ENCODE peak calls at places on chromosome 18, in six cellular contexts. V is Panc1; Z is DND-41; A is lung; L is CD8-positive, alpha-beta T cell; D is HCT116. Q is an unnamed sample. For H3K36me3, the result is how much of the 10 kb centered on the place peaks cover.

GRCh38 chr18:45830917-45831316 is 5.4 kb downstream of the SIGLEC15 start:
- DNase-seq in V (no peak), Z (no peak), A (no peak), L (no peak), D (no peak), Q (no peak)

GRCh38 chr18:75209952-75210261 is 690 bp upstream of the TSHZ1 start:
- DNase-seq in V (no peak), Z (no peak), A (no peak), L (no peak), D (no peak), Q (no peak)

GRCh38 chr18:77376043-77376732 is 126.5 kb downstream of the GALR1 start:
- DNase-seq in V (no peak), Z (no peak), A (no peak), L (no peak), D (no peak), Q (no peak)

GRCh38 chr18:4704766-4705165 is 249.7 kb upstream of the DLGAP1 start:
- DNase-seq in V (no peak), Z (no peak), A (no peak), L (no peak), D (no peak), Q (no peak)

GRCh38 chr18:59861963-59862819 is 37.6 kb upstream of the PMAIP1 start:
- DNase-seq in V (no peak), Z (peak), A (no peak), L (no peak), D (no peak), Q (no peak)

GRCh38 chr18:8987250-8987649 is 115.2 kb upstream of the NDUFV2 start:
- DNase-seq in V (no peak), Z (no peak), A (no peak), L (no peak), D (no peak), Q (no peak)

GRCh38 chr18:9968081-9968848 is 54.4 kb downstream of the VAPA start:
- DNase-seq in V (no peak), Z (no peak), A (no peak), L (no peak), D (no peak), Q (no peak)

GRCh38 chr18:29028560-29028959 is 851.6 kb upstream of the CDH2 start:
- DNase-seq in V (no peak), Z (no peak), A (no peak), L (no peak), D (no peak), Q (no peak)

GRCh38 chr18:79601234-79601633 is 78.4 kb upstream of the CTDP1 start:
- DNase-seq in V (no peak), Z (no peak), A (no peak), L (no peak), D (no peak), Q (no peak)

GRCh38 chr18:79318142-79318673 is 77.5 kb upstream of the NFATC1 start:
- DNase-seq in V (no peak), Z (peak), A (no peak), L (no peak), D (no peak), Q (no peak)

GRCh38 chr18:54528942-54529376 is 62.1 kb upstream of the DYNAP start:
- DNase-seq in V (no peak), Z (no peak), A (no peak), L (no peak), D (no peak), Q (no peak)

GRCh38 chr18:79380816-79381806 is 14.6 kb upstream of the NFATC1 start:
- DNase-seq in V (no peak), Z (peak), A (peak), L (peak), D (no peak), Q (no peak)

GRCh38 chr18:70263336-70263735 is 25.5 kb upstream of the SOCS6 start:
- DNase-seq in V (no peak), Z (no peak), A (no peak), L (no peak), D (no peak), Q (no peak)

GRCh38 chr18:79531926-79532689 is 136.4 kb downstream of the NFATC1 start:
- DNase-seq in V (no peak), Z (no peak), A (no peak), L (no peak), D (no peak), Q (no peak)

GRCh38 chr18:46401486-46402115 is 255.4 kb downstream of the LOXHD1 start:
- DNase-seq in V (no peak), Z (no peak), A (no peak), L (no peak), D (no peak), Q (no peak)

GRCh38 chr18:77366725-77367641 is 117.3 kb downstream of the GALR1 start:
- DNase-seq in V (no peak), Z (no peak), A (no peak), L (no peak), D (no peak), Q (peak)

GRCh38 chr18:23003289-23003688 is 70.2 kb downstream of the RBBP8 start:
- DNase-seq in V (no peak), Z (no peak), A (no peak), L (no peak), D (no peak), Q (no peak)

GRCh38 chr18:40926679-40927078 is 1028.4 kb upstream of the PIK3C3 start:
- DNase-seq in V (no peak), Z (no peak), A (no peak), L (no peak), D (no peak), Q (no peak)

GRCh38 chr18:44973282-44973681 is 292.6 kb downstream of the SETBP1 start:
- DNase-seq in V (no peak), Z (peak), A (no peak), L (no peak), D (no peak), Q (no peak)

GRCh38 chr18:136433-136832 is 21.9 kb upstream of the USP14 start:
- DNase-seq in V (no peak), Z (peak), A (no peak), L (no peak), D (no peak), Q (no peak)

GRCh38 chr18:9919564-9920232 is 5.9 kb downstream of the VAPA start:
- DNase-seq in V (no peak), Z (no peak), A (no peak), L (no peak), D (no peak), Q (no peak)

DNA sequence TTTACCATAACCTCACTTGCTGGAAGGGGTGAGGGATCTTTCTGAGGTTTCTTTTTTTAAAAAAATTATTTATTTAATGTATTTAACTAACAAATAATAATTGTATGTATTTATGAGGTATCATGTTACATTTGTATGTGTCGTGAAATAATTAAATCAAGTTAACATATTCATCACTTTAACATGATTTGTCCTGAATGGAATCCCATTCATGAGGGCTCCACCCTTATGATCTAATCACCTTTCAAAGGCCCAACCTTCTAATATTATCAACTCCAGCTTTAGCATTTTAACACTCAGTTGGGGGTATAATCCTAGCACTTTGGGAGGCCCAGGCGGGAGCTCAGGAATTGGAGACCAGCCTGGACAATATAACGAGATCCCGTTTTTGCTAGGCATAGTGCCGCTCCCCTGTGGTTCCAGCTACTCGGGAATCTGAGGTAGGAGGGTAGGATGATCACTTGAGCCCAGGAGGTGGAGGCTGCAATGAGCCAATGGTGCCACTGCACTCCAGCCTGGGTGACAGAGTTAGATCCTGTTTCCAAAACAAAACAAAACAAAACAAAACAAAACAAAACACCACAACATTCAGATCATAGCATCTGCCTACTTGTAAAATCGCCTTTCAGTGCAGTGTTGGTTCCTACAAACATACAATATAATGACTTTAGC is 1.1 kb upstream of the TAF4B start:
- DNase-seq in V (no peak), Z (no peak), A (no peak), L (no peak), D (peak), Q (no peak)
- H3K4me3 ChIP-seq in V (peak), Z (no peak), A (no peak), L (no peak), D (no peak), Q (no peak)

DNA sequence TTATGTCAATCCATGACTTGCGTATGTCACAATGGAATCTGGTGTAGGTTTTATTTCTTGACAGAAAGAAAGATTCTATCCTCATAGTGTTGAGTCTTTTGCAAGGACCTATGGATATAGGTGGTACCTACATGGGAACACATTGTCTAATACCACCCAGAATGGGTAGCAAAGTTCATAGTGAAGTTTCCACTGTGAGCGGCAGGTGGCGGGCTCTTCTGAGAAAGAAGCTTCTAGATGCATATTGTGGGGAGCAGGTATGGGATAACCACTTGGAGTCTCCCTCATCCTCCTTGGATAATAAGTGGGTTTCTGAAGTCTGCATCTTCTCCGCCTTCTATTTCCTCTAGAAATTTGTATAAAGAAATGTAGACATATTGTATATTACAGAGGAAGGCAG is 44.9 kb downstream of the LINC00305 start:
- DNase-seq in V (no peak), Z (no peak), A (no peak), L (no peak), D (no peak), Q (no peak)
- TF ChIP-seq CTCF in V (no peak), Z (no peak), A (no peak), L (no peak), D (peak), Q (no peak)

DNA sequence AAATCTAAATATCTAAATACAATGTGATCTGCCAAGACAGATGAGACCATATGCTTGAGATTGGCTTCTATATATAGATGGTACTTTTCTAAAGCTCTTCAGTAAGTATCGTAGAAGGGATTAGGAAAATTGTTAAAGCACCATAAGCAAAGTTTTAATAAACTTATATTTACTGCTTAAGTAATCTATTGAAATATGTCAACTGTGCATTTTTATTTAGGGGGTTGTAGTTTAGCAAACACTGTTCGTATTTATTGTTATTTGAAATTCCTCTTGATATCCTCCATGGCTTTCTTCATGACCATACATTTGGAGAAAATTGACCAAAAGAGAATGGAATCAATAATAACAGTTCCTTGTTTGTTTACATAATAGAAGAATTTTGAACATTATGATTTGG is 102.7 kb downstream of the MIB1 start:
- DNase-seq in V (no peak), Z (no peak), A (no peak), L (no peak), D (no peak), Q (no peak)
- H3K36me3 ChIP-seq in V (under half), Z (under half), A (under half), L (under half), D (under half), Q (under half)

DNA sequence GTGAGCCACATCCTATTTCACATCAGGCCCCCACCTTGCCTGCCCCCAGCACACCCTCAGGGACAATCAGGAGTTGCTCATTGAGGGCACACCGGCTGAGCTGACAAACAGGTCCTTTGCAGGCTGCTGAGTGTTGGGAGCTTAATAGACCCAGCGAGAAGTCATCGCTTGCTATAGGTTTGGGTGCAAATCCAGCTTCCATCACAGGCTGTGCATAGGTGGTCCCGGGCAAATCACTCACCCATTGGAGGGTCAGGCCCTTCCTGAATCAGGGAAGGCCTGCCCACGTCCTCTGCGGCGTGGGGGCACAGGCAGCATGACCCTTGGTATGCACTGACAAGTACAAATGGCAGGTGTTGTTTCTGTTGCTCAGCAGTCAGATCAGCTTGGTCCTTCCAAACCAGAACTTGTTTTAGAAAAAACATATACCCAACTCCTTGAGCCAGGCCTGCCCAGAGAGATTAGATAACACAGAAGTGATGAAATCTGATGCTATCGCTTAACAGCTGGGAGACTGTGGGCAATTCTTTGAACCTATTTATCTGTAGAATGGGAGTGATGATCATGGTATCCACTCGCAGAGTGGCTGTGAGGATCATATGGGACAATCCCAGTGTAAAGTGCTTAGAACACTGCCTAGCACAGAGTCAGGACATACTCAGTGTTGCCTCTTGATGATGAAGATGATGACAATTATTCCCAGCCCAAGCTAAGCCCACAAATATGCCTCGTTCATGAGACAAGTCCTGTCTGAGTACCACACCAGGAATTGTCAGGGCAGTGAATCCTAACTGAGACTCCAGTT is 34.9 kb downstream of the SMAD7 start:
- DNase-seq in V (no peak), Z (no peak), A (no peak), L (no peak), D (no peak), Q (no peak)
- H3K4me3 ChIP-seq in V (no peak), Z (no peak), A (no peak), L (no peak), D (no peak), Q (no peak)

GRCh38 chr18:49238433-49239042 is 221.9 kb downstream of the DYM start:
- DNase-seq in V (no peak), Z (peak), A (no peak), L (no peak), D (peak), Q (no peak)
- TF ChIP-seq CTCF in V (peak), Z (peak), A (no peak), L (peak), D (peak), Q (peak)

GRCh38 chr18:35106013-35106844 is 65.0 kb downstream of the MAPRE2 start:
- DNase-seq in V (no peak), Z (no peak), A (no peak), L (no peak), D (no peak), Q (no peak)
- H3K36me3 ChIP-seq in V (under half), Z (under half), A (under half), L (under half), D (under half), Q (under half)

DNA sequence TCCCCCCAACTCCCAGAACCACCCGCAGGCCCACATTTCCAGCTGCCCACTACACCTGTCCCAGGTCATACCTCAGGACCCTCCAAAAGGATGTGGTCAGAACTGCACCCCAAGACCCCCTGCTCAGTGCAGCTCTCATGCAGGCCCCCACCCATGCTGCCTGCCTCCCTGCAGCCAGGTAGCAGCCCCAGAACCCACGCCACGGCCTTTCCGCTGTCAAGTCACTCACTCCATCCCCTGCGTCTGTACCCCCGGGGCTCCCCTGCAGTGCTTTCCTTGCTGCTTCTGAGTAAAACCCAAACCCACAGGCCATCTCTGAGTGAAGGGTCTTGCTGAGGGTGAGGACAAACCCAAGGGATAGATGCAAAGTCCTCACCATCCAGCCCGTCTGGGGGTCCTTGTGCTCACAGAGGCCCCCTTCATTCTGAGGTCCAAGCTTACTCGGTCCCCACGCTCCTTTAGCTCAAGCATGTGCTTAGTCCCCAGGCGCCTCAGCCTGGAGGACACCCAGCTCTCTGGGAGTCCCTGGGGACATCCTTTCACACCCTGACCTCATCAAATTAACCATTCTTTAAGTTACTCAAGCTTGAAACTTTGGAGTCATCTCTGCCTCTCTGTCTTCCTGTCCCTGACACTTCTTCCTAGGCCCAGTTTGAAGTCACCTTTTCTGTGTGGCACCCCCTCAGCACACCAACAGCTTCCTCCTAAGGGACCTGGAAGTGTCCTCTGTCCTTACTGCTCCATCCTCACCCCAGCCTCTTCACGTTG is 130.1 kb downstream of the SMAD7 start:
- DNase-seq in V (no peak), Z (no peak), A (no peak), L (no peak), D (no peak), Q (no peak)
- H3K4me3 ChIP-seq in V (no peak), Z (no peak), A (no peak), L (no peak), D (no peak), Q (no peak)

Q was measured in kidney epithelial cell.